ENCODE peak calls at places on chromosomes 11 and 22, in nine cellular contexts. One of them, this sample, is unnamed.

GRCh38 chr11:111918390-111919256 is at the start of gene C11orf52:
- DNase-seq in endodermal cell: peak; percentile 92
- DNase-seq in heart right ventricle: no peak
- DNase-seq in dorsolateral prefrontal cortex: no peak
- DNase-seq in fibroblast of pulmonary artery: peak; percentile 34
- DNase-seq in ovary: no peak
- DNase-seq in fibroblast of lung: peak; percentile 37
- DNase-seq in tibial nerve: no peak
- DNase-seq in HFF-Myc: no peak
- DNase-seq in this sample: no peak

GRCh38 chr11:113267536-113267935 is 46.8 kb upstream of the TTC12 start:
- DNase-seq in endodermal cell: no peak
- DNase-seq in heart right ventricle: no peak
- DNase-seq in dorsolateral prefrontal cortex: peak; percentile 63
- DNase-seq in fibroblast of pulmonary artery: no peak
- DNase-seq in ovary: no peak
- DNase-seq in fibroblast of lung: no peak
- DNase-seq in tibial nerve: no peak
- DNase-seq in HFF-Myc: no peak
- DNase-seq in this sample: no peak

GRCh38 chr11:67195971-67196418 is 70.3 kb upstream of the GRK2 start:
- DNase-seq in endodermal cell: no peak
- DNase-seq in heart right ventricle: no peak
- DNase-seq in dorsolateral prefrontal cortex: no peak
- DNase-seq in fibroblast of pulmonary artery: peak; percentile 28
- DNase-seq in ovary: no peak
- DNase-seq in fibroblast of lung: peak; percentile 71
- DNase-seq in tibial nerve: no peak
- DNase-seq in HFF-Myc: peak; percentile 61
- DNase-seq in this sample: no peak

GRCh38 chr11:1116104-1116503 is 41.4 kb downstream of the MUC2 start:
- DNase-seq in endodermal cell: peak; percentile 40
- DNase-seq in heart right ventricle: no peak
- DNase-seq in dorsolateral prefrontal cortex: no peak
- DNase-seq in fibroblast of pulmonary artery: no peak
- DNase-seq in ovary: no peak
- DNase-seq in fibroblast of lung: no peak
- DNase-seq in tibial nerve: no peak
- DNase-seq in HFF-Myc: no peak
- DNase-seq in this sample: no peak

GRCh38 chr11:297666-298405 is 1.5 kb downstream of the IFITM5 start:
- DNase-seq in endodermal cell: peak; percentile 54
- DNase-seq in heart right ventricle: no peak
- DNase-seq in dorsolateral prefrontal cortex: no peak
- DNase-seq in fibroblast of pulmonary artery: no peak
- DNase-seq in ovary: peak; percentile 18
- DNase-seq in fibroblast of lung: no peak
- DNase-seq in tibial nerve: peak; percentile 37
- DNase-seq in HFF-Myc: no peak
- DNase-seq in this sample: no peak

GRCh38 chr11:123069878-123070821 is 8.2 kb upstream of the HSPA8 start:
- DNase-seq in endodermal cell: no peak
- DNase-seq in heart right ventricle: no peak
- DNase-seq in dorsolateral prefrontal cortex: no peak
- DNase-seq in fibroblast of pulmonary artery: no peak
- DNase-seq in ovary: no peak
- DNase-seq in fibroblast of lung: no peak
- DNase-seq in tibial nerve: no peak
- DNase-seq in HFF-Myc: no peak
- DNase-seq in this sample: no peak

GRCh38 chr11:46381836-46382643 is 571 bp downstream of the MDK start:
- DNase-seq in endodermal cell: peak; percentile 84
- DNase-seq in heart right ventricle: peak; percentile 18
- DNase-seq in dorsolateral prefrontal cortex: no peak
- DNase-seq in fibroblast of pulmonary artery: no peak
- DNase-seq in ovary: peak; percentile 73
- DNase-seq in fibroblast of lung: peak; percentile 42
- DNase-seq in tibial nerve: no peak
- DNase-seq in HFF-Myc: no peak
- DNase-seq in this sample: no peak

GRCh38 chr11:32385998-32386397 is 49.3 kb downstream of the WT1 start:
- DNase-seq in endodermal cell: peak; percentile 78
- DNase-seq in heart right ventricle: no peak
- DNase-seq in dorsolateral prefrontal cortex: no peak
- DNase-seq in fibroblast of pulmonary artery: peak; percentile 81
- DNase-seq in ovary: no peak
- DNase-seq in fibroblast of lung: peak; percentile 37
- DNase-seq in tibial nerve: no peak
- DNase-seq in HFF-Myc: peak; percentile 14
- DNase-seq in this sample: peak; percentile 51

GRCh38 chr11:102399189-102399588 is 52.2 kb downstream of the BIRC2 start:
- DNase-seq in endodermal cell: no peak
- DNase-seq in heart right ventricle: no peak
- DNase-seq in dorsolateral prefrontal cortex: no peak
- DNase-seq in fibroblast of pulmonary artery: no peak
- DNase-seq in ovary: no peak
- DNase-seq in fibroblast of lung: no peak
- DNase-seq in tibial nerve: no peak
- DNase-seq in HFF-Myc: no peak
- DNase-seq in this sample: no peak

GRCh38 chr11:102395720-102396358 is 48.8 kb downstream of the BIRC2 start:
- DNase-seq in endodermal cell: no peak
- DNase-seq in heart right ventricle: no peak
- DNase-seq in dorsolateral prefrontal cortex: no peak
- DNase-seq in fibroblast of pulmonary artery: no peak
- DNase-seq in ovary: no peak
- DNase-seq in fibroblast of lung: no peak
- DNase-seq in tibial nerve: no peak
- DNase-seq in HFF-Myc: no peak
- DNase-seq in this sample: no peak

GRCh38 chr11:102398297-102398696 is 51.3 kb downstream of the BIRC2 start:
- DNase-seq in endodermal cell: no peak
- DNase-seq in heart right ventricle: no peak
- DNase-seq in dorsolateral prefrontal cortex: no peak
- DNase-seq in fibroblast of pulmonary artery: no peak
- DNase-seq in ovary: no peak
- DNase-seq in fibroblast of lung: no peak
- DNase-seq in tibial nerve: no peak
- DNase-seq in HFF-Myc: no peak
- DNase-seq in this sample: no peak

GRCh38 chr11:102393272-102393730 is 46.3 kb downstream of the BIRC2 start:
- DNase-seq in endodermal cell: peak; percentile 55
- DNase-seq in heart right ventricle: no peak
- DNase-seq in dorsolateral prefrontal cortex: no peak
- DNase-seq in fibroblast of pulmonary artery: no peak
- DNase-seq in ovary: no peak
- DNase-seq in fibroblast of lung: no peak
- DNase-seq in tibial nerve: no peak
- DNase-seq in HFF-Myc: no peak
- DNase-seq in this sample: no peak

GRCh38 chr11:102396708-102397563 is 49.9 kb downstream of the BIRC2 start:
- DNase-seq in endodermal cell: no peak
- DNase-seq in heart right ventricle: no peak
- DNase-seq in dorsolateral prefrontal cortex: no peak
- DNase-seq in fibroblast of pulmonary artery: peak; percentile 16
- DNase-seq in ovary: no peak
- DNase-seq in fibroblast of lung: peak; percentile 25
- DNase-seq in tibial nerve: no peak
- DNase-seq in HFF-Myc: no peak
- DNase-seq in this sample: no peak
- H3K4me3 ChIP-seq in endodermal cell: no peak overlapping the region
- H3K4me3 ChIP-seq in heart right ventricle: no peak overlapping the region
- H3K4me3 ChIP-seq in dorsolateral prefrontal cortex: no peak overlapping the region
- H3K4me3 ChIP-seq in fibroblast of pulmonary artery: no peak overlapping the region
- H3K4me3 ChIP-seq in ovary: no peak overlapping the region
- H3K4me3 ChIP-seq in fibroblast of lung: no peak overlapping the region
- H3K4me3 ChIP-seq in tibial nerve: no peak overlapping the region
- H3K4me3 ChIP-seq in HFF-Myc: no peak overlapping the region
- H3K4me3 ChIP-seq in this sample: no peak overlapping the region

DNA sequence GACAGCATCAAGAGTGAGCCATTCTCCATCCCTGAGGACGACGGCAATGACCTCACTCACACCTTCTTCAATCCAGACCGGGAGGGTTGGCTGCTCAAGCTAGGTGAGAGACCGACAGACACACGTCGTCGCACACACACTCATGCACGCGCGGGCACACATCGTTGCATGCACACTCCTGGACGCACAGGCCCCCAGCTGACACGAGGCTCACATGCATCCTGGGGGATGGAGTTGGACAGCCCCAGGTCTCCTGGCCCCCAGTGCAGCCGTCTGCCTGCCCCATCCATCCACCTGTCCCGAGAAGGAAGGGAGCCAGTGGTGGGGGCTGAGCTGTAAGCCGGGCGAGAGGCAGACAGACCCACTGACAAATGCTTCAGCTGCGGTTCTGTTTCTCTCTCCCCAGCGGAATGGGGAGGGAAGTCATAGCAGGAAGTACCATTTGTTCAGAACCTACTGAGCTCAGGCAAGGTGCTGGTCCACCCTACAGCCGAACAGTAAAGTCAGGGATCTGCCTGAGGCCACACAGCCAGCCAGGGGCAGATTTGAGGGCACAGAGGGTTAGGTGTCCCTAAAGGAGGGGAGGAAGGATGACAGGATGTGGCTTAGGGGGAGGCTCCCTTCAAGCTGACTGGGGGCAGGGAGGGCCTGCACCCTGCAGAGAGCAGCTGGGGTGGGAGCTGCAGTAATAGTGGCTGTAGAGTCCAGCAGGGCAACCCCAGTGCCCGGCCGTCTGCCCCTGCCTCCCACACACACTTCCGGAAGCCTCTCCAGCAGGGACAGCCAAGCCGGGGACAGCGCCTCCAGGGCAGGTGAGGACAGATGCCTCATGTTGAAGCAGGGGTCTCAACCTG is 27.1 kb downstream of the CYTH4 start:
- DNase-seq in endodermal cell: no peak
- DNase-seq in heart right ventricle: no peak
- DNase-seq in dorsolateral prefrontal cortex: no peak
- DNase-seq in fibroblast of pulmonary artery: no peak
- DNase-seq in ovary: no peak
- DNase-seq in fibroblast of lung: no peak
- DNase-seq in tibial nerve: no peak
- DNase-seq in HFF-Myc: no peak
- DNase-seq in this sample: peak; percentile 87
- H3K4me3 ChIP-seq in endodermal cell: no peak overlapping the region
- H3K4me3 ChIP-seq in heart right ventricle: no peak overlapping the region
- H3K4me3 ChIP-seq in dorsolateral prefrontal cortex: no peak overlapping the region
- H3K4me3 ChIP-seq in fibroblast of pulmonary artery: no peak overlapping the region
- H3K4me3 ChIP-seq in ovary: no peak overlapping the region
- H3K4me3 ChIP-seq in fibroblast of lung: no peak overlapping the region
- H3K4me3 ChIP-seq in tibial nerve: no peak overlapping the region
- H3K4me3 ChIP-seq in HFF-Myc: no peak overlapping the region
- H3K4me3 ChIP-seq in this sample: peak overlapping the region; percentile 39

GRCh38 chr11:74005721-74006517 is 3.0 kb downstream of the UCP3 start:
- DNase-seq in endodermal cell: peak; percentile 29
- DNase-seq in heart right ventricle: no peak
- DNase-seq in dorsolateral prefrontal cortex: no peak
- DNase-seq in fibroblast of pulmonary artery: no peak
- DNase-seq in ovary: no peak
- DNase-seq in fibroblast of lung: no peak
- DNase-seq in tibial nerve: no peak
- DNase-seq in HFF-Myc: no peak
- DNase-seq in this sample: no peak

GRCh38 chr11:74006743-74007304 is 2.1 kb downstream of the UCP3 start:
- DNase-seq in endodermal cell: no peak
- DNase-seq in heart right ventricle: no peak
- DNase-seq in dorsolateral prefrontal cortex: no peak
- DNase-seq in fibroblast of pulmonary artery: no peak
- DNase-seq in ovary: no peak
- DNase-seq in fibroblast of lung: no peak
- DNase-seq in tibial nerve: no peak
- DNase-seq in HFF-Myc: no peak
- DNase-seq in this sample: no peak

GRCh38 chr11:74008373-74009229 is at the start of gene UCP3:
- DNase-seq in endodermal cell: peak; percentile 52
- DNase-seq in heart right ventricle: no peak
- DNase-seq in dorsolateral prefrontal cortex: no peak
- DNase-seq in fibroblast of pulmonary artery: no peak
- DNase-seq in ovary: no peak
- DNase-seq in fibroblast of lung: no peak
- DNase-seq in tibial nerve: no peak
- DNase-seq in HFF-Myc: no peak
- DNase-seq in this sample: peak; percentile 59

GRCh38 chr11:74009230-74009547 is 304 bp upstream of the UCP3 start:
- DNase-seq in endodermal cell: no peak
- DNase-seq in heart right ventricle: no peak
- DNase-seq in dorsolateral prefrontal cortex: no peak
- DNase-seq in fibroblast of pulmonary artery: no peak
- DNase-seq in ovary: no peak
- DNase-seq in fibroblast of lung: no peak
- DNase-seq in tibial nerve: no peak
- DNase-seq in HFF-Myc: no peak
- DNase-seq in this sample: no peak

GRCh38 chr11:74007691-74008372 is 1.1 kb downstream of the UCP3 start:
- DNase-seq in endodermal cell: peak; percentile 25
- DNase-seq in heart right ventricle: no peak
- DNase-seq in dorsolateral prefrontal cortex: no peak
- DNase-seq in fibroblast of pulmonary artery: no peak
- DNase-seq in ovary: no peak
- DNase-seq in fibroblast of lung: no peak
- DNase-seq in tibial nerve: no peak
- DNase-seq in HFF-Myc: no peak
- DNase-seq in this sample: no peak
- H3K4me3 ChIP-seq in endodermal cell: no peak overlapping the region
- H3K4me3 ChIP-seq in heart right ventricle: no peak overlapping the region
- H3K4me3 ChIP-seq in dorsolateral prefrontal cortex: no peak overlapping the region
- H3K4me3 ChIP-seq in fibroblast of pulmonary artery: no peak overlapping the region
- H3K4me3 ChIP-seq in ovary: no peak overlapping the region
- H3K4me3 ChIP-seq in fibroblast of lung: no peak overlapping the region
- H3K4me3 ChIP-seq in tibial nerve: no peak overlapping the region
- H3K4me3 ChIP-seq in HFF-Myc: no peak overlapping the region
- H3K4me3 ChIP-seq in this sample: no peak overlapping the region

GRCh38 chr22:46735747-46736608 is 2.1 kb downstream of the CERK start:
- DNase-seq in endodermal cell: peak; percentile 59
- DNase-seq in heart right ventricle: no peak
- DNase-seq in dorsolateral prefrontal cortex: no peak
- DNase-seq in fibroblast of pulmonary artery: peak; percentile 36
- DNase-seq in ovary: no peak
- DNase-seq in fibroblast of lung: peak; percentile 20
- DNase-seq in tibial nerve: no peak
- DNase-seq in HFF-Myc: no peak
- DNase-seq in this sample: no peak

GRCh38 chr22:46732513-46732912 is 5.5 kb downstream of the CERK start:
- DNase-seq in endodermal cell: no peak
- DNase-seq in heart right ventricle: no peak
- DNase-seq in dorsolateral prefrontal cortex: no peak
- DNase-seq in fibroblast of pulmonary artery: no peak
- DNase-seq in ovary: no peak
- DNase-seq in fibroblast of lung: no peak
- DNase-seq in tibial nerve: no peak
- DNase-seq in HFF-Myc: no peak
- DNase-seq in this sample: no peak

GRCh38 chr22:46737105-46737975 is 712 bp downstream of the CERK start:
- DNase-seq in endodermal cell: peak; percentile 80
- DNase-seq in heart right ventricle: peak; percentile 48
- DNase-seq in dorsolateral prefrontal cortex: peak; percentile 25
- DNase-seq in fibroblast of pulmonary artery: peak; percentile 29
- DNase-seq in ovary: peak; percentile 69
- DNase-seq in fibroblast of lung: peak; percentile 39
- DNase-seq in tibial nerve: no peak
- DNase-seq in HFF-Myc: no peak
- DNase-seq in this sample: peak; percentile 37

GRCh38 chr22:46736705-46737104 is 1.3 kb downstream of the CERK start:
- DNase-seq in endodermal cell: no peak
- DNase-seq in heart right ventricle: no peak
- DNase-seq in dorsolateral prefrontal cortex: no peak
- DNase-seq in fibroblast of pulmonary artery: no peak
- DNase-seq in ovary: no peak
- DNase-seq in fibroblast of lung: no peak
- DNase-seq in tibial nerve: no peak
- DNase-seq in HFF-Myc: no peak
- DNase-seq in this sample: no peak

GRCh38 chr22:46734830-46735453 is 3.1 kb downstream of the CERK start:
- DNase-seq in endodermal cell: no peak
- DNase-seq in heart right ventricle: no peak
- DNase-seq in dorsolateral prefrontal cortex: peak; percentile 16
- DNase-seq in fibroblast of pulmonary artery: no peak
- DNase-seq in ovary: no peak
- DNase-seq in fibroblast of lung: no peak
- DNase-seq in tibial nerve: no peak
- DNase-seq in HFF-Myc: no peak
- DNase-seq in this sample: no peak
- H3K4me3 ChIP-seq in endodermal cell: no peak overlapping the region
- H3K4me3 ChIP-seq in heart right ventricle: peak overlapping the region; percentile 92
- H3K4me3 ChIP-seq in dorsolateral prefrontal cortex: no peak overlapping the region
- H3K4me3 ChIP-seq in fibroblast of pulmonary artery: no peak overlapping the region
- H3K4me3 ChIP-seq in ovary: no peak overlapping the region
- H3K4me3 ChIP-seq in fibroblast of lung: no peak overlapping the region
- H3K4me3 ChIP-seq in tibial nerve: peak overlapping the region; percentile 9
- H3K4me3 ChIP-seq in HFF-Myc: no peak overlapping the region
- H3K4me3 ChIP-seq in this sample: no peak overlapping the region

This sample was measured in Jurkat, Clone E6-1.